ENCODE peak calls at places on chromosomes 12 and 14, in six cellular contexts. D, B, C, R, Q and I are unnamed samples.

GRCh38 chr14:23569443-23570151 is 2.0 kb upstream of the AP1G2 start:
- DNase-seq in B (no peak), Q (no peak), R (no peak), D (peak), C (no peak), I (no peak)

GRCh38 chr12:1189163-1189562 is 198.1 kb downstream of the ERC1 start:
- DNase-seq in Q (no peak), B (no peak), R (no peak), C (no peak), D (no peak), I (no peak)

GRCh38 chr12:43336962-43337555 is 214.9 kb downstream of the ADAMTS20 start:
- DNase-seq in R (peak), Q (peak), D (peak), B (peak), C (peak), I (peak)

GRCh38 chr14:100823488-100823887 is 2.4 kb upstream of the MEG3 start:
- DNase-seq in Q (peak), C (no peak), R (no peak), B (no peak), D (no peak), I (no peak)

GRCh38 chr12:50985322-50985721 is 33.0 kb downstream of the HIGD1C start:
- DNase-seq in C (peak), B (no peak), R (peak), Q (peak), D (no peak), I (peak)

GRCh38 chr12:31965090-31965489 is 5.9 kb downstream of the RESF1 start:
- DNase-seq in B (no peak), R (no peak), C (no peak), Q (no peak), D (no peak), I (no peak)

GRCh38 chr12:1911598-1912575 is 6.6 kb downstream of the CACNA2D4 start:
- DNase-seq in Q (peak), R (no peak), D (no peak), B (no peak), C (no peak), I (no peak)

GRCh38 chr14:100375963-100376735 is 53.0 kb downstream of the SLC25A47 start:
- DNase-seq in B (peak), R (peak), Q (peak), C (peak), D (peak), I (peak)

GRCh38 chr12:57323402-57323801 is 72.4 kb upstream of the STAC3 start:
- DNase-seq in R (peak), B (no peak), D (no peak), C (no peak), Q (no peak), I (no peak)

GRCh38 chr12:76284816-76285750 is 63.1 kb downstream of the BBS10 start:
- DNase-seq in Q (peak), B (no peak), D (no peak), R (peak), C (peak), I (no peak)

GRCh38 chr12:93778306-93778705 is 101.1 kb downstream of the CRADD start:
- DNase-seq in B (no peak), C (peak), D (no peak), Q (peak), R (peak), I (no peak)

GRCh38 chr12:19779393-19780056 is 340.2 kb downstream of the AEBP2 start:
- DNase-seq in B (no peak), Q (peak), R (peak), C (no peak), D (peak), I (no peak)

GRCh38 chr14:103512701-103513611 is 9.7 kb downstream of the CKB start:
- DNase-seq in Q (peak), R (peak), B (no peak), C (peak), D (no peak), I (no peak)

GRCh38 chr14:93132472-93133065 is 16.8 kb upstream of the ITPK1 start:
- DNase-seq in B (peak), C (peak), D (peak), R (peak), Q (peak), I (peak)

GRCh38 chr12:108640802-108641445 is 7.2 kb upstream of the SELPLG start:
- DNase-seq in D (no peak), Q (peak), B (peak), C (peak), R (peak), I (peak)

GRCh38 chr14:104546021-104546491 is 33.5 kb upstream of the C14orf180 start:
- DNase-seq in C (no peak), B (no peak), R (no peak), D (no peak), Q (no peak), I (no peak)

GRCh38 chr12:20057398-20057797 is 310.9 kb upstream of the PDE3A start:
- DNase-seq in B (no peak), R (no peak), Q (no peak), D (no peak), C (no peak), I (no peak)

GRCh38 chr14:53432378-53432802 is 279.3 kb upstream of the DDHD1 start:
- DNase-seq in Q (peak), D (peak), B (peak), R (peak), C (peak), I (peak)

GRCh38 chr12:63916561-63917476 is 72.3 kb downstream of the SRGAP1 start:
- DNase-seq in B (no peak), D (no peak), C (peak), R (peak), Q (no peak), I (no peak)

GRCh38 chr12:47545938-47546609 is 159.8 kb downstream of the RPAP3 start:
- DNase-seq in C (no peak), Q (no peak), B (no peak), R (no peak), D (no peak), I (no peak)

GRCh38 chr14:100567009-100567876 is 20.0 kb downstream of the BEGAIN start:
- DNase-seq in B (no peak), R (no peak), Q (no peak), C (no peak), D (peak), I (no peak)

GRCh38 chr12:113061061-113061694 is 4.6 kb downstream of the DTX1 start:
- DNase-seq in R (no peak), D (no peak), C (no peak), Q (no peak), B (peak), I (no peak)

GRCh38 chr12:96235497-96235826 is 41.3 kb downstream of the ELK3 start:
- DNase-seq in B (no peak), R (no peak), D (no peak), C (no peak), Q (no peak), I (no peak)

GRCh38 chr14:96297000-96297399 is 41.0 kb downstream of the BDKRB1 start:
- DNase-seq in D (no peak), C (peak), R (peak), B (peak), Q (no peak), I (peak)

GRCh38 chr12:83468988-83469908 is 782.5 kb downstream of the TMTC2 start:
- DNase-seq in D (no peak), B (no peak), C (no peak), Q (no peak), R (peak), I (no peak)

GRCh38 chr14:63438065-63438757 is 105.0 kb downstream of the PPP2R5E start:
- DNase-seq in D (no peak), R (peak), Q (peak), C (peak), B (peak), I (peak)

GRCh38 chr14:102830474-102831045 is 53.3 kb downstream of the TRAF3 start:
- DNase-seq in R (no peak), C (no peak), Q (no peak), B (no peak), D (no peak), I (no peak)

GRCh38 chr14:35999264-35999663 is 173.1 kb downstream of the BRMS1L start:
- DNase-seq in C (no peak), R (no peak), D (no peak), Q (no peak), B (no peak), I (no peak)
- H3K4me2 ChIP-seq in C (no peak), R (no peak), D (peak), Q (no peak), B (no peak), I (no peak)

GRCh38 chr14:81296263-81296923 is 75.6 kb upstream of the GTF2A1 start:
- DNase-seq in Q (no peak), R (no peak), D (no peak), B (no peak), C (no peak), I (no peak)
- H3K27ac ChIP-seq in Q (no peak), R (no peak), D (no peak), B (no peak), C (no peak), I (no peak)

GRCh38 chr12:46518184-46518583 is 145.6 kb upstream of the SLC38A2 start:
- DNase-seq in D (no peak), B (no peak), C (no peak), R (no peak), Q (no peak), I (peak)

GRCh38 chr12:46518729-46519128 is 146.2 kb upstream of the SLC38A2 start:
- DNase-seq in C (no peak), R (no peak), Q (no peak), D (no peak), B (no peak), I (no peak)

GRCh38 chr12:46516238-46516932 is 143.8 kb upstream of the SLC38A2 start:
- DNase-seq in Q (no peak), C (no peak), B (no peak), R (no peak), D (no peak), I (no peak)

GRCh38 chr12:46516933-46517578 is 144.5 kb upstream of the SLC38A2 start:
- DNase-seq in Q (no peak), B (no peak), R (no peak), C (no peak), D (no peak), I (peak)

GRCh38 chr12:46517579-46517962 is 145.0 kb upstream of the SLC38A2 start:
- DNase-seq in R (no peak), Q (no peak), B (no peak), C (no peak), D (no peak), I (peak)
- TF ChIP-seq CTCF in R (no peak), Q (no peak), B (peak), C (no peak), D (peak), I (peak)

DNA sequence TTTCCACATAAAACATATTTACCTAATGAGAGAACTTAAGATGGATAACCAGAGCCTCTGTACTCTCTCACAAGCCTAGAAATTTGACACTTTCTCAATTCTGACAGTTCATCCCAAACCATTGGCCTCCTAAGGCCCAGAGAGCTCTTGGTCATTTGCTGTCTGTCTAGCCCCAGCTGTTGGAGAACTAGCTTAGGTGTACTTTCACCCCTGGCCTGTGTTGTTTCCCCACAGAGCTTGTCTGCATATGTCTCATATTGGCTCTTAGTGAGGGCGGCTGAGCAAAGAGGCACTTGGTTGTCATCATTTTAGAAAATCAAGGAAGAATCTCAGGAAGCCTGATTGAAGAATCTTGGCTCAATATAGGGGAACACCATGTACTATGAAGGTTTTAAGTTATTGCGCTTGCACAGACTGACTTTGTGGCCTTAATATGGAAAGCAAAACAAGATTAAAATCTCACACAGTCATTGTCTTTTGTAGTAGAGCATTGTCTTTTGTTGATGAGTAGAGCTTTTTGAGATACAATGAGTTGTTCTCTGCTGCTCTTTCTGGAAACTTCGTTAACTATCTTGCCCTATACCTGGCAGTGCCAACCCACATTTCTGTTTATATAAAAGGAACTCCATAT is 324.6 kb downstream of the RAD51B start:
- DNase-seq in R (peak), C (peak), D (no peak), Q (peak), B (no peak), I (no peak)
- H3K4me2 ChIP-seq in R (no peak), C (no peak), D (no peak), Q (no peak), B (no peak), I (no peak)